ENCODE peak calls at places on chromosomes 11 and 22, in ten cellular contexts. V is A549, P is ovary, T is spleen, H is HCT116, L is NB4, W is gastrocnemius medialis, K is brain microvascular endothelial cell, M is heart right ventricle, B is thyroid gland. N is an unnamed sample.

GRCh38 chr22:50641696-50642607 is 14.0 kb upstream of the ARSA start:
- DNase-seq in V (no peak), P (peak; percentile 45), T (no peak), H (no peak), L (peak; percentile 19), W (no peak), K (peak; percentile 16), M (peak; percentile 41), B (peak; percentile 41), N (no peak)

GRCh38 chr22:24937114-24937513 is 9.4 kb downstream of the LHFPL7 start:
- DNase-seq in V (peak; percentile 45), P (no peak), T (no peak), H (no peak), L (peak; percentile 48), W (no peak), K (peak; percentile 44), M (no peak), B (no peak), N (peak; percentile 32)

GRCh38 chr11:26044389-26044788 is 287.5 kb upstream of the ANO3 start:
- DNase-seq in V (no peak), P (no peak), T (no peak), H (no peak), L (no peak), W (no peak), K (no peak), M (no peak), B (no peak), N (no peak)

GRCh38 chr11:76173663-76174062 is 32.6 kb downstream of the WNT11 start:
- DNase-seq in V (no peak), P (no peak), T (no peak), H (no peak), L (no peak), W (no peak), K (no peak), M (no peak), B (no peak), N (no peak)

GRCh38 chr11:13669544-13670488 is 1.3 kb downstream of the FAR1 start:
- DNase-seq in V (no peak), P (no peak), T (no peak), H (no peak), L (peak; percentile 31), W (no peak), K (no peak), M (no peak), B (no peak), N (peak; percentile 22)

GRCh38 chr22:24564376-24565058 is 8.7 kb downstream of the SNRPD3 start:
- DNase-seq in V (no peak), P (no peak), T (peak; percentile 14), H (no peak), L (no peak), W (peak; percentile 72), K (no peak), M (no peak), B (no peak), N (peak; percentile 34)

GRCh38 chr22:23058481-23059336 is 11.6 kb upstream of the GNAZ start:
- DNase-seq in V (no peak), P (no peak), T (peak; percentile 48), H (no peak), L (no peak), W (no peak), K (no peak), M (no peak), B (no peak), N (no peak)

GRCh38 chr22:22681221-22681739 is 36.9 kb downstream of the GGTLC2 start:
- DNase-seq in V (no peak), P (no peak), T (no peak), H (no peak), L (no peak), W (no peak), K (peak; percentile 14), M (no peak), B (peak; percentile 37), N (peak; percentile 54)

GRCh38 chr11:133137939-133138338 is 394.4 kb downstream of the OPCML start:
- DNase-seq in V (no peak), P (no peak), T (no peak), H (no peak), L (no peak), W (no peak), K (no peak), M (no peak), B (no peak), N (no peak)

GRCh38 chr11:130198964-130199363 is 39.4 kb downstream of the ST14 start:
- DNase-seq in V (no peak), P (no peak), T (no peak), H (no peak), L (no peak), W (no peak), K (no peak), M (no peak), B (no peak), N (no peak)
- TF ChIP-seq CTCF in V (no peak), P (no peak), T (no peak), H (no peak), L (peak; percentile 14), W (no peak), K (peak; percentile 21), M (no peak), B (no peak), N (no peak)

GRCh38 chr11:119493712-119494111 is 70.7 kb upstream of the THY1 start:
- DNase-seq in V (no peak), P (no peak), T (no peak), H (no peak), L (peak; percentile 47), W (no peak), K (peak; percentile 10), M (no peak), B (peak; percentile 71), N (peak; percentile 36)

GRCh38 chr11:119489087-119489486 is 66.1 kb upstream of the THY1 start:
- DNase-seq in V (no peak), P (no peak), T (no peak), H (no peak), L (no peak), W (no peak), K (no peak), M (no peak), B (no peak), N (no peak)

GRCh38 chr11:119488256-119488995 is 65.5 kb upstream of the THY1 start:
- DNase-seq in V (no peak), P (no peak), T (no peak), H (no peak), L (no peak), W (no peak), K (no peak), M (no peak), B (no peak), N (no peak)

GRCh38 chr11:119490253-119491006 is 67.5 kb upstream of the THY1 start:
- DNase-seq in V (no peak), P (no peak), T (peak; percentile 58), H (no peak), L (no peak), W (no peak), K (no peak), M (no peak), B (no peak), N (no peak)

DNA sequence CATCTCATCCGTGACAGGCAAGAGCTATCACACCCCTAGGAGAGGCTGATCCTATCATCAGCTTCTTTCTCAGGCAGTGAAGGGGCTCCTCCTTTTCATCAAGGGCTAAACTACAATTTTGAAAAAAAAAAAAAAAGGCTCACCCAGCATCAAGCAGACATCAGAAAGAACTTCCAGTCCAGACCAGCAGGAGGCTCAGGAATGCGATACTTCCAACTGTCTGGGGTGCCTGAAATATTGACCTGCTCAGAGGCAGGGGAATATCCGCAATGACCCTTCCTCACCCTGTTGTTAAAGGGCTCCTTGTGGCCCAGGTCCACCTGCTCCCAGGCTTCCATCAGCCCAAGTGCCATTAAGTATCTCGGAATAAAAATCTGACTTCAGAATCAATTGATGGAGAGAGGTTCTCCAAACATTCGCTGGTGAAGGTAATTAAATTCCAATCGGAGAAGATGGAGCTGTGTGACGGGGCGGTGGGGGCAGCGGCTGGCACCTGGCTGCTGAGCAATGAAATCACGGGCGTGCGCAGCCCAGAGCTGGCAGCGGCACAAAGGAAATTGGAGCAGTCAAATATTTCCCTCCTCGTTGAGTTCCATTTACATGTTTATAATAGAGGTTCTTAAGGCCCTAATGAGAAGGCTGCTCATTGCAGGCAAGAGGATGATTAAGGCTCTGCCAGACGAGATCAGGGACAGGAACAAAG is 68.9 kb upstream of the THY1 start:
- DNase-seq in V (no peak), P (no peak), T (peak; percentile 31), H (no peak), L (no peak), W (no peak), K (peak; percentile 26), M (no peak), B (no peak), N (peak; percentile 48)
- TF ChIP-seq CTCF in V (no peak), P (no peak), T (no peak), H (peak; percentile 46), L (no peak), W (no peak), K (peak; percentile 68), M (peak; percentile 27), B (no peak), N (peak; percentile 63)

GRCh38 chr11:77580712-77581337 is 8.9 kb upstream of the AQP11 start:
- DNase-seq in V (peak; percentile 61), P (no peak), T (no peak), H (no peak), L (peak; percentile 62), W (no peak), K (no peak), M (no peak), B (no peak), N (no peak)
- TF ChIP-seq CTCF in V (no peak), P (no peak), T (no peak), H (no peak), L (no peak), W (no peak), K (no peak), M (no peak), B (no peak), N (no peak)

GRCh38 chr11:70032470-70032795 is 45.7 kb upstream of the ANO1 start:
- DNase-seq in V (no peak), P (no peak), T (no peak), H (no peak), L (no peak), W (no peak), K (no peak), M (no peak), B (no peak), N (no peak)

GRCh38 chr11:70034740-70035365 is 43.3 kb upstream of the ANO1 start:
- DNase-seq in V (no peak), P (no peak), T (no peak), H (no peak), L (no peak), W (no peak), K (no peak), M (no peak), B (peak; percentile 32), N (no peak)

GRCh38 chr11:70031631-70032469 is 46.3 kb upstream of the ANO1 start:
- DNase-seq in V (no peak), P (no peak), T (peak; percentile 48), H (no peak), L (no peak), W (no peak), K (no peak), M (no peak), B (no peak), N (no peak)

GRCh38 chr11:70032943-70033710 is 45.0 kb upstream of the ANO1 start:
- DNase-seq in V (no peak), P (no peak), T (no peak), H (no peak), L (no peak), W (no peak), K (no peak), M (no peak), B (no peak), N (no peak)

DNA sequence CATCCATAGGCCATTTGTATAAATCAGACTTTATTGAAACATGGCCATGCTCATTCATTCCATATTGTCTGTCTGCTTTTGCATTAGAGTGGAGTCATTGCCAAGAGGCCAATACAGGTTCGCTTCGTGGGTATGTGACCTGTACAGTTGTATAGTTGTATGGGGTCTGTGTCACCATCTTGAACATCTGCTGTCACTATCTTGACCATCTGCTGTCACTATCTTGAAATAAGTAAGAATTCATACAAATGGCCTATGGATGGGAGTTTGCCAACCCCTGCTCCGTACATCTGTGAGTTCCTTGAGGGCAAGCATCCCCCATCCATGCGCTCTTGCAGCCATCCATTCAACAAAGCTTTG is 44.4 kb upstream of the ANO1 start:
- DNase-seq in V (no peak), P (no peak), T (no peak), H (no peak), L (no peak), W (no peak), K (no peak), M (no peak), B (no peak), N (no peak)
- TF ChIP-seq CTCF in V (no peak), P (no peak), T (no peak), H (no peak), L (no peak), W (no peak), K (no peak), M (no peak), B (no peak), N (no peak)